ENCODE peak calls at places on chromosomes 5 and 9, in ten cellular contexts. U, H, D, Q, T, A, C, X, F and M are unnamed samples.

GRCh38 chr9:8823131-8823895 is 1023.7 kb upstream of the DMAC1 start:
- ATAC-seq in U (no peak), A (no peak), C (no peak), Q (no peak), F (no peak), H (no peak), T (no peak), X (no peak), D (no peak), M (no peak)

GRCh38 chr9:75918154-75918553 is 27.7 kb downstream of the PCSK5 start:
- ATAC-seq in F (no peak), U (no peak), C (peak), A (no peak), Q (no peak), D (peak), T (no peak), X (no peak), H (no peak), M (no peak)

GRCh38 chr5:103010120-103010666 is 109.7 kb downstream of the GIN1 start:
- ATAC-seq in X (no peak), A (no peak), D (no peak), T (no peak), U (no peak), C (no peak), F (no peak), H (no peak), Q (peak), M (no peak)

GRCh38 chr5:178312900-178313299 is 80.3 kb upstream of the PHYKPL start:
- ATAC-seq in A (peak), Q (peak), C (no peak), U (no peak), T (no peak), F (peak), X (no peak), H (peak), D (no peak), M (peak)

GRCh38 chr5:83035373-83036170 is 41.6 kb downstream of the TMEM167A start:
- ATAC-seq in Q (peak), C (no peak), A (peak), F (peak), T (peak), D (no peak), U (peak), X (no peak), H (peak), M (no peak)

GRCh38 chr5:59249726-59250125 is 643.8 kb downstream of the PDE4D start:
- ATAC-seq in T (no peak), D (no peak), X (no peak), C (no peak), Q (no peak), U (no peak), A (no peak), F (no peak), H (no peak), M (no peak)

GRCh38 chr9:34331191-34331590 is 1.8 kb downstream of the NUDT2 start:
- ATAC-seq in C (no peak), H (no peak), T (no peak), X (no peak), F (no peak), U (no peak), Q (no peak), A (no peak), D (no peak), M (no peak)

GRCh38 chr9:137670391-137671195 is 51.8 kb downstream of the EHMT1 start:
- ATAC-seq in D (no peak), F (peak), H (peak), A (peak), C (no peak), X (no peak), T (no peak), U (peak), Q (peak), M (no peak)